ENCODE peak calls at places on chromosomes 5 and 9, in eight cellular contexts. C is kidney tubule cell; Z is stimulated activated CD4-positive, alpha-beta T cell treated with anti-CD3 and anti-CD28 coated beads, Interleukin-15, amount 100 ng/mL, for 1 hour; Y is activated naive CD4-positive, alpha-beta T cell; F is GM12865; D is stimulated activated naive CD8-positive, alpha-beta T cell treated with anti-CD3 and anti-CD28 coated beads, Interleukin-15, amount 100 ng/mL, for 72 hours; T is heart right ventricle; R is CD4-positive, alpha-beta T cell. U is an unnamed sample.
A peak's percentile ranks its signal among the peaks of the same experiment; 100 is the strongest.

GRCh38 chr9:130947618-130948140 is 8.6 kb upstream of the FIBCD1 start:
- DNase-seq in C (no peak), Z (no peak), Y (no peak), F (no peak), D (no peak), T (no peak), R (no peak), U (no peak)

GRCh38 chr9:84261082-84261746 is 79.3 kb downstream of the SLC28A3 start:
- DNase-seq in C (peak; percentile 83), Z (peak; percentile 23), Y (peak; percentile 13), F (peak; percentile 85), D (peak; percentile 33), T (peak; percentile 83), R (peak; percentile 11), U (peak; percentile 28)

GRCh38 chr5:149604321-149604720 is 23.0 kb downstream of the ARHGEF37 start:
- DNase-seq in C (no peak), Z (no peak), Y (no peak), F (no peak), D (no peak), T (no peak), R (no peak), U (no peak)

GRCh38 chr9:127976943-127977871 is 3.6 kb downstream of the EEIG1 start:
- DNase-seq in C (no peak), Z (no peak), Y (no peak), F (no peak), D (no peak), T (peak; percentile 4), R (no peak), U (no peak)

GRCh38 chr5:11851965-11852745 is 52.1 kb downstream of the CTNND2 start:
- DNase-seq in C (peak; percentile 1), Z (no peak), Y (no peak), F (no peak), D (no peak), T (no peak), R (no peak), U (no peak)

GRCh38 chr5:177369050-177369912 is 11.6 kb downstream of the RGS14 start:
- DNase-seq in C (peak; percentile 47), Z (no peak), Y (no peak), F (peak; percentile 46), D (no peak), T (no peak), R (no peak), U (no peak)

GRCh38 chr9:125747765-125748510 is 765 bp downstream of the PBX3 start:
- DNase-seq in C (peak; percentile 29), Z (peak; percentile 11), Y (no peak), F (peak; percentile 56), D (peak; percentile 36), T (peak; percentile 40), R (peak; percentile 1), U (no peak)

GRCh38 chr9:8560560-8561525 is 761.3 kb upstream of the DMAC1 start:
- DNase-seq in C (no peak), Z (no peak), Y (no peak), F (no peak), D (no peak), T (no peak), R (no peak), U (no peak)

GRCh38 chr5:68033961-68034581 is 181.5 kb upstream of the PIK3R1 start:
- DNase-seq in C (peak; percentile 21), Z (no peak), Y (no peak), F (no peak), D (no peak), T (peak; percentile 16), R (no peak), U (no peak)

GRCh38 chr5:31047007-31047406 is 146.5 kb upstream of the CDH6 start:
- DNase-seq in C (no peak), Z (no peak), Y (no peak), F (no peak), D (no peak), T (no peak), R (no peak), U (no peak)

GRCh38 chr5:54162184-54162583 is 148.2 kb downstream of the ARL15 start:
- DNase-seq in C (no peak), Z (no peak), Y (no peak), F (no peak), D (no peak), T (no peak), R (no peak), U (no peak)

GRCh38 chr5:107669543-107670027 is 1.2 kb downstream of the EFNA5 start:
- DNase-seq in C (peak; percentile 59), Z (no peak), Y (no peak), F (peak; percentile 57), D (peak; percentile 5), T (peak; percentile 26), R (no peak), U (no peak)

GRCh38 chr9:20199111-20199510 is 410.3 kb upstream of the SLC24A2 start:
- DNase-seq in C (no peak), Z (no peak), Y (no peak), F (no peak), D (no peak), T (no peak), R (no peak), U (no peak)

GRCh38 chr5:150320048-150320555 is 17.4 kb upstream of the ARSI start:
- DNase-seq in C (peak; percentile 93), Z (no peak), Y (no peak), F (no peak), D (no peak), T (peak; percentile 51), R (no peak), U (peak; percentile 57)